ENCODE peak calls at places on chromosomes 2 and 18, in five cellular contexts. C is coronary artery, P is breast epithelium, T is PC-9, A is IMR-90. Y is an unnamed sample.

GRCh38 chr2:112257575-112257974 is 2.7 kb upstream of the ZC3H8 start:
- DNase-seq in C (no peak), P (no peak), T (no peak), A (peak; percentile 62), Y (no peak)

GRCh38 chr18:77191241-77191751 is 58.4 kb upstream of the GALR1 start:
- DNase-seq in C (no peak), P (no peak), T (no peak), A (peak; percentile 68), Y (no peak)

GRCh38 chr2:13821255-13821880 is 811.1 kb upstream of the LRATD1 start:
- DNase-seq in C (no peak), P (no peak), T (no peak), A (peak; percentile 74), Y (no peak)

GRCh38 chr18:59752666-59753065 is 55.4 kb upstream of the CCBE1 start:
- DNase-seq in C (no peak), P (no peak), T (no peak), A (no peak), Y (no peak)

GRCh38 chr2:6917071-6917760 is at the start of gene RNF144A:
- DNase-seq in C (no peak), P (no peak), T (peak; percentile 21), A (peak; percentile 12), Y (peak; percentile 75)

GRCh38 chr2:65706376-65706775 is 274.0 kb upstream of the SPRED2 start:
- DNase-seq in C (no peak), P (no peak), T (no peak), A (no peak), Y (no peak)

GRCh38 chr2:153873062-153874048 is 1.6 kb downstream of the GALNT13 start:
- DNase-seq in C (no peak), P (no peak), T (peak; percentile 5), A (no peak), Y (peak; percentile 21)

GRCh38 chr2:72330673-72331072 is 183.0 kb upstream of the CYP26B1 start:
- DNase-seq in C (no peak), P (no peak), T (no peak), A (peak; percentile 3), Y (no peak)

GRCh38 chr2:230798769-230799399 is 65.9 kb upstream of the ITM2C start:
- DNase-seq in C (no peak), P (no peak), T (no peak), A (peak; percentile 62), Y (no peak)

GRCh38 chr2:193428336-193428818 is 1233.6 kb upstream of the TMEFF2 start:
- DNase-seq in C (no peak), P (no peak), T (no peak), A (no peak), Y (no peak)

GRCh38 chr2:26989156-26989555 is 18.7 kb downstream of the MAPRE3 start:
- DNase-seq in C (no peak), P (no peak), T (no peak), A (peak; percentile 61), Y (no peak)

GRCh38 chr2:32711219-32711618 is 83.4 kb downstream of the TTC27 start:
- DNase-seq in C (no peak), P (no peak), T (no peak), A (peak; percentile 93), Y (no peak)

GRCh38 chr2:179614121-179614520 is 247.3 kb downstream of the ZNF385B start:
- DNase-seq in C (no peak), P (no peak), T (no peak), A (peak; percentile 40), Y (no peak)

GRCh38 chr18:57269756-57270534 is 82.4 kb upstream of the ST8SIA3 start:
- DNase-seq in C (no peak), P (no peak), T (no peak), A (no peak), Y (no peak)
- TF ChIP-seq CTCF in C (no peak), P (no peak), T (no peak), A (no peak), Y (no peak)

DNA sequence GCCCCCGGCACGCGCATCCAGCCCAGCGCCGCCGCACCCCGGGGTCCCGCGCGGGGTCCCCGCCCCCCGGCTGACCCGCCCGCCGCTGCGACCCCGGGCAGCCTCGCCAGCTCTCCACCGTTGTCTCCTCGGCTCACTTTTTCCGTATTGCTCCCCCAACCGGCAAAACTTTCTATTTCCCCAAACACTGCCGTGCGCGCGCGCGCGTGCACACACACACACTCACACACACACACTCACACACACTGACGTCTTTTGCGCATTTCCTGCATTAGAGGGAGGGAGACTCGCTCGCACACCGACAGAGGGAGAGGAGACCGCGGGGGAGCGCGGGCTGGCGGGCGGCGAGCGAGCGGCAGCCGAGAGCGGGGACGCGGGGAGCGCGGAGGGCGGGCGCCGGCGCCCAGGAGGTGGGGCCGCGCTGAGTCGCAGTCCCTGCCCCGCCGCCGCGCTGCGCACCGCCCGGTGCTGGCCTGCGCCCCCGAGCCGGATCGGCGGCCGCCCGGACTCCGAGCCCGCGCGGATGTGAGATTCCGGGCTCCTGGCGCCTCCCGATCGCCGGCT is 542 bp upstream of the PRKCE start:
- DNase-seq in C (peak; percentile 96), P (peak; percentile 76), T (peak; percentile 90), A (peak; percentile 98), Y (peak; percentile 91)
- TF ChIP-seq CTCF in C (no peak), P (peak; percentile 60), T (peak; percentile 34), A (peak; percentile 58), Y (no peak)

DNA sequence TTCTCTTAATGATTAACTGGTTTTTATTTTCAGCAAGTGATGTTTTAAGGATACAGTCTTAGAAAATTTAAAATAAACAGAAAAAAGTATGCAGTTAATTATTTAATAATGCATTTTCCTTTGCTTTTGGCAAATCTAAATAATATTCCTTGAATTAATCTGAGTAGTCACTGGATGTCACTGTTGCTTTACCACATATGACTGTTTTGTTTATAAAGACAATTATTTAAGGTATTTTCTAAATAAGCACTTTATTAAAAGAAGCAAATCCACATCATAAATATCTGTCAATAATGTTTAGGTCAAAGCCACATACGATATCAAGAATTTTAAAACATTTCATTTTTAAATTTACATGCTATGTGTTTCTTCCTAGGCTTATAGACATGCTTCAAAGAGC is 40.6 kb upstream of the TFPI start:
- DNase-seq in C (no peak), P (no peak), T (no peak), A (peak; percentile 44), Y (no peak)
- TF ChIP-seq CTCF in C (no peak), P (no peak), T (peak; percentile 20), A (peak; percentile 49), Y (no peak)

GRCh38 chr18:48874701-48875162 is 76.0 kb downstream of the SMAD7 start:
- DNase-seq in C (no peak), P (no peak), T (no peak), A (no peak), Y (no peak)

GRCh38 chr18:48876590-48876989 is 74.2 kb downstream of the SMAD7 start:
- DNase-seq in C (no peak), P (no peak), T (no peak), A (no peak), Y (no peak)

GRCh38 chr18:48874233-48874632 is 76.5 kb downstream of the SMAD7 start:
- DNase-seq in C (no peak), P (no peak), T (no peak), A (no peak), Y (no peak)

GRCh38 chr18:48875314-48875941 is 75.3 kb downstream of the SMAD7 start:
- DNase-seq in C (no peak), P (no peak), T (no peak), A (no peak), Y (no peak)

DNA sequence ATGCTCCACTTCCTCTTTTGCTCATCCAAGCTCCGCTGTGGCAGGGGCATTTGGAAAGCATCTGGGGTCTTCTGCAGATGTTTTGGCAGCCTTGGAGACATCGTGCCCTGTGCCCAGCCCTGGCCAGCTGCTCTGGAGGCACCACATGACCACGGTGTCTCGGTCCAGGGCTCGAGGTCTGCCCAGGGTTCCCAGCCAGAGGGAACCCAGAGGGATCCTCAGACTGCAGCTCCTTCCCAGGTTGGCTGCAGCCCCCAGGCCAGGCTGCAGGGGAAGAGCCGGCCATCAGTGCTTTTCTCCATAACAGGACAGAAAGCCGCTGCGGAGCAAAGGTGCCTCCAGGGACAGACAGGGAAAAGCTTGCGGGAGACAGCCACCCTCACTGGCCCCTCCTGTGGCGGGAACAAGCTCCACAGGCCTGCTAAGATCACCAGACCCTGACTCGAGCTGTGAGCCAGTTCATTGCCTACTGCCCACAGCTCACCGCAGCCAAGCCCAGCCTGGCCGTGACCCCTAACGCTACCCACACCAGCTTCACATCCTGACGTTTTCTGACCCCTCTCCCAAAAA is 74.7 kb downstream of the SMAD7 start:
- DNase-seq in C (no peak), P (no peak), T (no peak), A (no peak), Y (no peak)
- TF ChIP-seq CTCF in C (no peak), P (no peak), T (no peak), A (no peak), Y (no peak)